ENCODE peak calls at places on chromosomes 7 and 10, in ten cellular contexts. V is uterus, T is lung, C is hepatocyte, H is mammary epithelial cell, J is upper lobe of right lung, L is tibial artery, N is lower lobe of right lung, X is adrenal gland, O is kidney. R is an unnamed sample. For H3K36me3 and H3K4me1, the result is how much of the 10 kb centered on the place peaks cover.

GRCh38 chr10:78438094-78438906 is 404.6 kb downstream of the RPS24 start:
- DNase-seq in X (peak), L (no peak), C (no peak), V (no peak), H (no peak), N (no peak), J (no peak), O (no peak), T (no peak), R (peak)

GRCh38 chr10:36493511-36493880 is 631.9 kb upstream of the ANKRD30A start:
- DNase-seq in J (no peak), N (no peak), C (no peak), H (peak), V (no peak), X (no peak), L (no peak), T (no peak), O (no peak), R (no peak)

GRCh38 chr7:31098606-31099360 is 46.7 kb downstream of the ADCYAP1R1 start:
- DNase-seq in N (no peak), V (no peak), X (no peak), L (no peak), J (peak), C (no peak), H (no peak), O (no peak), T (no peak), R (no peak)

GRCh38 chr7:2019693-2020511 is 212.8 kb downstream of the MAD1L1 start:
- DNase-seq in X (peak), O (peak), V (peak), J (peak), L (peak), T (peak), N (peak), H (no peak), C (peak), R (peak)

GRCh38 chr10:119637631-119638030 is 13.5 kb upstream of the BAG3 start:
- DNase-seq in J (no peak), X (no peak), O (no peak), H (no peak), T (no peak), N (no peak), V (no peak), L (no peak), C (no peak), R (no peak)

GRCh38 chr10:93458821-93459257 is 23.3 kb downstream of the MYOF start:
- DNase-seq in L (peak), C (peak), H (peak), V (peak), O (peak), N (peak), T (peak), J (peak), X (peak), R (no peak)

GRCh38 chr10:53894145-53894544 is 906.9 kb downstream of the PCDH15 start:
- DNase-seq in H (peak), V (no peak), T (no peak), L (no peak), O (no peak), N (no peak), J (no peak), C (no peak), X (no peak), R (no peak)

GRCh38 chr7:23469961-23470250 is 385 bp downstream of the IGF2BP3 start:
- DNase-seq in N (no peak), J (no peak), V (no peak), H (no peak), X (no peak), C (no peak), O (no peak), L (no peak), T (no peak), R (no peak)

GRCh38 chr7:39527951-39528350 is 38.3 kb upstream of the YAE1 start:
- DNase-seq in X (no peak), L (no peak), V (no peak), T (no peak), H (no peak), N (no peak), O (no peak), J (no peak), C (no peak), R (no peak)

GRCh38 chr7:4733936-4734528 is 41.4 kb upstream of the AP5Z1 start:
- DNase-seq in N (no peak), X (no peak), C (no peak), O (no peak), H (no peak), T (no peak), J (no peak), V (no peak), L (no peak), R (peak)

GRCh38 chr10:91617073-91617580 is 15.7 kb downstream of the PPP1R3C start:
- DNase-seq in H (peak), T (no peak), O (no peak), L (no peak), J (no peak), N (no peak), C (no peak), V (no peak), X (no peak), R (no peak)

GRCh38 chr7:135690566-135690965 is 28.3 kb downstream of the STMP1 start:
- DNase-seq in J (no peak), C (no peak), L (no peak), V (no peak), X (no peak), N (no peak), T (no peak), H (no peak), O (no peak), R (no peak)

GRCh38 chr10:78178940-78179339 is 145.3 kb downstream of the RPS24 start:
- DNase-seq in T (peak), X (peak), V (peak), J (peak), L (no peak), O (no peak), C (no peak), N (peak), H (peak), R (no peak)

GRCh38 chr7:157442993-157443831 is 106.4 kb downstream of the DNAJB6 start:
- DNase-seq in J (peak), O (peak), L (no peak), H (no peak), V (no peak), T (no peak), N (peak), X (no peak), C (no peak), R (no peak)

GRCh38 chr10:126935263-126935946 is 30.2 kb downstream of the DOCK1 start:
- DNase-seq in J (no peak), V (no peak), N (no peak), C (no peak), O (no peak), L (no peak), H (peak), X (no peak), T (no peak), R (no peak)

GRCh38 chr7:155665957-155666287 is 21.5 kb downstream of the RBM33 start:
- DNase-seq in J (no peak), O (no peak), N (no peak), C (peak), X (no peak), T (no peak), H (peak), L (no peak), V (no peak), R (no peak)

GRCh38 chr10:97002670-97003069 is 170.6 kb downstream of the LCOR start:
- DNase-seq in O (peak), T (no peak), J (no peak), N (no peak), X (no peak), H (no peak), C (no peak), L (no peak), V (no peak), R (no peak)

GRCh38 chr10:132715791-132716680 is 69.9 kb downstream of the NKX6-2 start:
- DNase-seq in T (no peak), N (peak), L (no peak), V (no peak), C (no peak), J (no peak), O (peak), H (no peak), X (no peak), R (no peak)

GRCh38 chr10:62819521-62819920 is 3.4 kb upstream of the EGR2 start:
- DNase-seq in V (no peak), O (no peak), L (no peak), C (peak), T (no peak), X (no peak), H (peak), J (no peak), N (no peak), R (no peak)

GRCh38 chr10:95560288-95561199 is 627 bp downstream of the SORBS1 start:
- DNase-seq in L (peak), H (peak), O (peak), X (peak), N (peak), C (peak), V (peak), T (peak), J (peak), R (peak)

GRCh38 chr10:102814456-102814871 is 22.7 kb downstream of the CYP17A1 start:
- DNase-seq in X (no peak), C (peak), V (no peak), H (no peak), N (no peak), J (no peak), L (no peak), T (no peak), O (peak), R (no peak)

GRCh38 chr7:26131056-26131589 is 20.9 kb upstream of the NFE2L3 start:
- DNase-seq in O (no peak), X (no peak), C (no peak), V (no peak), H (no peak), T (no peak), J (no peak), N (no peak), L (no peak), R (no peak)

GRCh38 chr7:13291010-13291409 is 603.6 kb downstream of the ARL4A start:
- DNase-seq in X (no peak), N (no peak), C (no peak), T (no peak), L (no peak), H (no peak), O (no peak), V (no peak), J (no peak), R (no peak)

GRCh38 chr10:110694263-110694662 is 50.1 kb downstream of the RBM20 start:
- DNase-seq in N (no peak), X (no peak), J (no peak), T (no peak), L (no peak), O (no peak), H (no peak), C (no peak), V (no peak), R (no peak)

GRCh38 chr7:157523766-157524421 is 187.1 kb downstream of the DNAJB6 start:
- DNase-seq in V (no peak), L (no peak), X (no peak), H (no peak), J (peak), N (no peak), C (no peak), O (no peak), T (no peak), R (no peak)

GRCh38 chr10:43026039-43026973 is 50.6 kb upstream of the RET start:
- DNase-seq in X (no peak), H (peak), V (no peak), N (no peak), O (no peak), T (peak), L (no peak), J (peak), C (no peak), R (no peak)

GRCh38 chr10:13299437-13300287 is at the start of gene PHYH:
- DNase-seq in N (peak), O (peak), L (peak), V (peak), X (peak), H (peak), C (peak), T (peak), J (peak), R (peak)

DNA sequence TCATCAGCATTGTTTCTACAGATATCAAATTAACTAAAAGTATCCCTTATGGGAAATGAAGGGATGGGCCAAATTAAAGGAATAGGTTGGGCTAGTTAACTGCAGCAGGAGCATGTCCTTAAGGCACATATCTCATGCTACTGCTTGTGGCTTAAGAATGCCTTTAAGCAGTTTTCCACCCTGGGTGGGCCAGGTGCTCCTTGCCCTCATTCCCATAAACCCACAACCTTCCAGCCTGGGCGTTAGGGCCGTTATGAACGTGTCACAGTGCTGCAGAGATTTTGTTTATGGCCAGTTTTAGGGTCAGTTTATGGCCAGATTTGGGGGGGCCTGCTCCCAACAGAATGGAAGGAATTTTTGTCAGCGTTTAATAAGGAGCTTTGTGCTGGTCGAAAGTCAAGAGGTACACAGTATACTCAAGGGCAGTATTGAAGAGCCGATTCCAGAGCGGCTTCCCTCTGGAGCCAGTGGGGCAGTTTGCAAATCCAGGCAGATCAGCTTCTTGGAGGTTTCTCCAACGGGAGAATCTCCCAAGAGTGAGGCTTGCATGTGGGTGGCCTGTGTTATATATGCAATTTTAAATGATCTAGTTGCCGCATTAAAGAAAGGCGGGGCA is 7.7 kb downstream of the PFKP start:
- DNase-seq in J (no peak), H (no peak), X (no peak), T (no peak), N (no peak), O (no peak), L (no peak), V (no peak), C (no peak), R (no peak)
- H3K27ac ChIP-seq in J (no peak), H (no peak), X (no peak), T (no peak), N (no peak), O (no peak), L (no peak), V (no peak), C (no peak), R (no peak)

GRCh38 chr10:100359529-100360150 is 12.6 kb downstream of the SCD start:
- DNase-seq in J (no peak), L (no peak), O (no peak), X (no peak), H (no peak), C (no peak), V (no peak), T (no peak), N (no peak), R (no peak)

GRCh38 chr10:100357073-100357858 is 10.2 kb downstream of the SCD start:
- DNase-seq in L (no peak), O (no peak), N (no peak), H (no peak), C (no peak), T (no peak), V (no peak), J (no peak), X (no peak), R (no peak)

GRCh38 chr10:100359030-100359432 is 12.0 kb downstream of the SCD start:
- DNase-seq in J (no peak), L (no peak), T (no peak), X (no peak), C (no peak), V (no peak), H (no peak), O (no peak), N (no peak), R (no peak)

GRCh38 chr10:100362570-100363496 is 15.8 kb downstream of the SCD start:
- DNase-seq in V (no peak), X (peak), C (no peak), N (no peak), L (no peak), J (no peak), H (no peak), O (no peak), T (no peak), R (no peak)

GRCh38 chr10:100360234-100360633 is 13.2 kb downstream of the SCD start:
- DNase-seq in V (no peak), T (no peak), C (no peak), J (no peak), H (no peak), X (no peak), L (no peak), N (no peak), O (no peak), R (no peak)
- H3K36me3 ChIP-seq in V (under half), T (under half), C (under half), J (under half), H (under half), X (under half), L (under half), N (under half), O (under half), R (under half)

GRCh38 chr10:44995914-44996633 is 4.6 kb upstream of the ZNF22 start:
- DNase-seq in C (no peak), O (peak), V (peak), X (no peak), H (no peak), N (no peak), J (no peak), L (peak), T (peak), R (no peak)
- H3K4me1 ChIP-seq in C (under half), O (under half), V (under half), X (under half), H (under half), N (half or more), J (half or more), L (half or more), T (under half), R (under half)

GRCh38 chr7:69635572-69636190 is 37.4 kb downstream of the AUTS2 start:
- DNase-seq in N (no peak), O (no peak), H (no peak), J (no peak), X (no peak), C (no peak), V (no peak), L (no peak), T (no peak), R (no peak)
- H3K27ac ChIP-seq in N (no peak), O (no peak), H (no peak), J (no peak), X (no peak), C (no peak), V (no peak), L (no peak), T (no peak), R (no peak)

DNA sequence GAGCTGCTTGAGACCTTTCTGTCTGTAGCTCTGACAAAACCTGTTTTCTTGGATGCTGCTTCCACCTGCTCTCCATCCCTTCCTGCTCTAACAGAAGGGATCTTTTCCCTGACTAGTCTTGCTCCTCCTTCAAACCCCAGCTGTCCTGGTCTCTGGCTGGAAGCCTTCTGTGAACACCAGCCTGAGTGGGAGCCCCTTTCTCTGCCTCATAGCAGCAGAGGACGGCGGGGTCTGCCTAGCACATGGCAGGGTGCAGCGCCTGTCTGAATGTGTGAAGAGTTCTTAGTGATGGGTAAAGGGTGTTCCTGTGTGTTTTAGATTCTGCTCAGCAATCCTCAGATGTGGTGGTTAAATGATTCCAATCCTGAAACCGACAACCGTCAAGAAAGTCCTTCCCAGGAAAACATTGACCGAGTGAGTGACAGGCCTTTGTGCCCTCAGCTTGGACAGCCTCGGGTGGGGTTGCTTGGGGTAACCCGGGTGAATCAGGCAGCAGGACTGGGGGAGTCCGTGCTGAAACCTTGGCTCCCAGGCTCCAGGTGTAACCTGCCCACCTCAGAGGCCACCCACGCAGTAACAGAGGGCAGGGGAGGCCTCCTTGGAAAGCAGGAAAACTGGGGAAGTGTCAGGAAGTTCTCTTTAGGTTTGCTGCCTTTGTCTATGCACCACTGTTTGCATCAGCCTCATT is 34.1 kb downstream of the NUB1 start:
- DNase-seq in N (no peak), T (no peak), L (no peak), V (no peak), H (no peak), O (no peak), C (no peak), J (no peak), X (no peak), R (no peak)
- H3K36me3 ChIP-seq in N (half or more), T (half or more), L (under half), V (under half), H (under half), O (under half), C (under half), J (half or more), X (half or more), R (under half)

GRCh38 chr7:6422095-6422494 is 25.7 kb downstream of the DAGLB start:
- DNase-seq in N (no peak), T (no peak), V (no peak), O (no peak), X (no peak), C (no peak), H (no peak), J (no peak), L (no peak), R (no peak)
- H3K4me1 ChIP-seq in N (under half), T (under half), V (under half), O (under half), X (under half), C (under half), H (under half), J (under half), L (under half), R (under half)

GRCh38 chr7:123674399-123675091 is 18.9 kb downstream of the LMOD2 start:
- DNase-seq in N (no peak), X (no peak), L (no peak), J (no peak), T (no peak), H (peak), V (no peak), C (no peak), O (no peak), R (no peak)

GRCh38 chr7:123673752-123674398 is 18.2 kb downstream of the LMOD2 start:
- DNase-seq in V (no peak), L (no peak), J (no peak), N (no peak), H (no peak), T (no peak), C (no peak), X (no peak), O (no peak), R (no peak)

GRCh38 chr7:123675092-123675473 is 19.4 kb downstream of the LMOD2 start:
- DNase-seq in T (no peak), N (no peak), O (no peak), J (no peak), X (no peak), H (no peak), L (no peak), C (no peak), V (no peak), R (no peak)

GRCh38 chr7:123669485-123669884 is 13.8 kb downstream of the LMOD2 start:
- DNase-seq in V (no peak), H (no peak), T (no peak), C (no peak), L (no peak), J (no peak), O (no peak), X (no peak), N (no peak), R (no peak)

DNA sequence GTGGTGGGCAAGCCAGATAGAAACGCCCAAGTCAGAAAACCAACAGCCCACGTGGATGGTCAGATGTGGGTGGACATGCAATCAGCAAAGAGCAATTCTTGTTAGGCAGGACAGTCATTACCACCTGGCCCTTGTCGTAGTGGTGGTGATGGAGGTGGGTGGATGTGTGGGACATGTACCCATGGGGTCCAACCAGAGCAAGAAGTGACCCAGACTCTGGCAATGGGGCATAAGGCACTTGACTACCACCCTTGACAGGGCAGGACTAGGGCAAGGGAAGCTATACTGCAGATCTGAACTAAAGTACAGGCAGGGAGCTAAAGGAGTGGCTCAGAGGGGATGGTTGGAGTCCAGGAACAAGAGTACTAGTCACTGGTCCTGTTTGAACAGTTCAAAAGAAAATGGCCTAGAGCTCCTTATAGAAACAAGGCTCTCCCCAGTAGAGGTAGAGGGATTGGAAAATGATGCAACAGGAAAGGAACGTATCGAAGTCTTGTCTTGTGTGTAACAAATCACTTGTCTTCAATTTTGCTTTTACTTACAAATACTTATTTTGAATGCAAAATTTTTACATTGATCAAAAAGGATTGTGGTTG is 17.6 kb downstream of the LMOD2 start:
- DNase-seq in H (no peak), X (no peak), N (no peak), C (no peak), J (no peak), T (no peak), O (no peak), L (no peak), V (no peak), R (no peak)
- H3K27ac ChIP-seq in H (no peak), X (no peak), N (no peak), C (no peak), J (no peak), T (no peak), O (no peak), L (no peak), V (no peak), R (no peak)